ENCODE peak calls at places on chromosome 14, in ten cellular contexts. E, V, Q, K, G, A, N, I, H and P are unnamed samples.

GRCh38 chr14:91021991-91022621 is 38.3 kb downstream of the RPS6KA5 start:
- DNase-seq in G (no peak), Q (no peak), H (no peak), N (no peak), K (no peak), V (no peak), I (no peak), E (no peak), A (no peak), P (no peak)

GRCh38 chr14:58918066-58918465 is 270.4 kb upstream of the DAAM1 start:
- DNase-seq in H (no peak), E (peak), K (no peak), I (peak), A (no peak), Q (peak), V (no peak), G (no peak), N (no peak), P (peak)

GRCh38 chr14:71232506-71232905 is 325.2 kb downstream of the PCNX1 start:
- DNase-seq in A (no peak), I (no peak), H (no peak), E (no peak), G (no peak), N (no peak), Q (no peak), K (no peak), V (no peak), P (no peak)

GRCh38 chr14:77007339-77007974 is 21.1 kb downstream of the IRF2BPL start:
- DNase-seq in G (no peak), H (no peak), E (no peak), A (no peak), N (no peak), I (no peak), K (peak), V (no peak), Q (no peak), P (no peak)

GRCh38 chr14:35342160-35343010 is 50.2 kb downstream of the PSMA6 start:
- DNase-seq in Q (no peak), V (no peak), A (no peak), K (no peak), G (no peak), N (no peak), H (no peak), I (no peak), E (no peak), P (no peak)

GRCh38 chr14:100203146-100203545 is 35.8 kb upstream of the YY1 start:
- DNase-seq in Q (no peak), N (no peak), V (no peak), G (no peak), E (no peak), A (no peak), I (no peak), K (no peak), H (no peak), P (no peak)

GRCh38 chr14:63939006-63939270 is 86.1 kb downstream of the SYNE2 start:
- DNase-seq in E (no peak), I (no peak), H (no peak), Q (no peak), G (no peak), K (no peak), V (no peak), A (no peak), N (no peak), P (no peak)

GRCh38 chr14:69769623-69770022 is 2.7 kb downstream of the SRSF5 start:
- DNase-seq in N (no peak), Q (no peak), A (no peak), E (no peak), K (no peak), I (no peak), H (no peak), V (no peak), G (no peak), P (no peak)

GRCh38 chr14:75001261-75001660 is 1.5 kb upstream of the EIF2B2 start:
- DNase-seq in A (no peak), G (no peak), V (no peak), I (no peak), H (no peak), Q (no peak), E (no peak), N (no peak), K (no peak), P (no peak)

GRCh38 chr14:68664225-68664681 is 128.6 kb downstream of the ZFP36L1 start:
- DNase-seq in G (no peak), V (no peak), A (no peak), E (no peak), Q (peak), H (peak), N (no peak), K (no peak), I (no peak), P (no peak)

GRCh38 chr14:92960706-92961566 is 38.0 kb downstream of the CHGA start:
- DNase-seq in I (peak), Q (peak), K (peak), G (no peak), V (no peak), A (peak), H (no peak), E (peak), N (peak), P (no peak)

GRCh38 chr14:22481546-22481945 is 107.5 kb downstream of the DAD1 start:
- DNase-seq in E (no peak), A (no peak), H (no peak), N (no peak), K (no peak), G (no peak), I (no peak), V (no peak), Q (no peak), P (no peak)

GRCh38 chr14:64671591-64671990 is 32.6 kb upstream of the PLEKHG3 start:
- DNase-seq in N (no peak), G (peak), K (peak), V (peak), A (no peak), Q (peak), H (no peak), E (peak), I (peak), P (no peak)

GRCh38 chr14:99596071-99596627 is 7.9 kb downstream of the CCDC85C start:
- DNase-seq in H (no peak), E (no peak), I (no peak), V (no peak), K (peak), A (no peak), Q (no peak), G (no peak), N (peak), P (no peak)

GRCh38 chr14:30005114-30005698 is 77.6 kb upstream of the PRKD1 start:
- DNase-seq in E (peak), N (peak), V (peak), G (no peak), K (peak), Q (peak), I (peak), A (peak), H (no peak), P (peak)

GRCh38 chr14:35229495-35230089 is 62.6 kb upstream of the PSMA6 start:
- DNase-seq in A (no peak), V (peak), E (peak), H (no peak), K (peak), Q (no peak), G (no peak), I (peak), N (no peak), P (no peak)

GRCh38 chr14:101029668-101030290 is 126.3 kb upstream of the RTL1 start:
- DNase-seq in A (no peak), I (no peak), G (no peak), K (no peak), N (no peak), V (no peak), H (no peak), Q (no peak), E (no peak), P (no peak)

GRCh38 chr14:75630695-75631452 is 29.8 kb downstream of the ERG28 start:
- DNase-seq in N (no peak), G (no peak), I (no peak), A (no peak), Q (no peak), K (no peak), V (no peak), H (no peak), E (no peak), P (no peak)

GRCh38 chr14:38074754-38075153 is 132.9 kb upstream of the SSTR1 start:
- DNase-seq in V (peak), E (no peak), H (no peak), G (no peak), Q (no peak), I (no peak), K (no peak), A (no peak), N (no peak), P (no peak)

GRCh38 chr14:31619440-31619839 is 58.2 kb downstream of the NUBPL start:
- DNase-seq in Q (no peak), K (no peak), V (no peak), N (no peak), E (no peak), A (no peak), G (no peak), I (no peak), H (no peak), P (no peak)

GRCh38 chr14:91354221-91354916 is 63.3 kb downstream of the CCDC88C start:
- DNase-seq in A (no peak), K (no peak), E (no peak), I (no peak), H (no peak), G (no peak), N (no peak), Q (no peak), V (peak), P (no peak)

GRCh38 chr14:78154827-78155226 is 15.3 kb upstream of the NRXN3 start:
- DNase-seq in K (no peak), E (no peak), Q (no peak), I (no peak), H (no peak), N (peak), A (no peak), V (no peak), G (no peak), P (no peak)

GRCh38 chr14:99517046-99517642 is 35.9 kb downstream of the CCNK start:
- DNase-seq in G (no peak), K (no peak), V (no peak), H (no peak), I (no peak), A (no peak), E (no peak), Q (no peak), N (no peak), P (no peak)

GRCh38 chr14:103188691-103189480 is 65.6 kb downstream of the TNFAIP2 start:
- DNase-seq in H (peak), E (peak), I (no peak), A (no peak), K (no peak), V (no peak), G (no peak), Q (no peak), N (peak), P (no peak)

GRCh38 chr14:23346693-23347405 is 5.8 kb downstream of the SLC22A17 start:
- DNase-seq in A (no peak), N (no peak), K (no peak), H (no peak), G (no peak), Q (no peak), E (no peak), I (no peak), V (no peak), P (no peak)

GRCh38 chr14:98704441-98704840 is 567.6 kb downstream of the BCL11B start:
- DNase-seq in I (no peak), Q (no peak), V (peak), A (no peak), H (peak), G (no peak), E (no peak), K (no peak), N (no peak), P (no peak)

GRCh38 chr14:95885866-95886265 is 9.2 kb downstream of the TUNAR start:
- DNase-seq in E (peak), K (no peak), N (peak), G (no peak), I (no peak), Q (no peak), H (no peak), V (no peak), A (peak), P (no peak)

GRCh38 chr14:76576047-76576741 is 185.1 kb upstream of the VASH1 start:
- DNase-seq in E (peak), H (no peak), Q (no peak), G (no peak), V (no peak), A (no peak), I (peak), K (no peak), N (no peak), P (no peak)

GRCh38 chr14:66306101-66306500 is 180.1 kb upstream of the CCDC196 start:
- DNase-seq in E (no peak), G (no peak), A (no peak), I (no peak), Q (no peak), K (no peak), N (no peak), V (no peak), H (no peak), P (no peak)

GRCh38 chr14:24149302-24149969 is 2.1 kb downstream of the RNF31 start:
- DNase-seq in K (no peak), I (no peak), Q (no peak), H (no peak), N (no peak), E (no peak), V (no peak), G (no peak), A (no peak), P (no peak)

GRCh38 chr14:98756749-98757148 is 515.2 kb downstream of the BCL11B start:
- DNase-seq in E (no peak), I (no peak), A (no peak), V (no peak), N (no peak), Q (no peak), G (no peak), H (no peak), K (no peak), P (no peak)

GRCh38 chr14:30691751-30692398 is 69.8 kb downstream of the SCFD1 start:
- DNase-seq in Q (no peak), K (no peak), I (no peak), N (no peak), V (no peak), G (no peak), E (no peak), H (no peak), A (no peak), P (no peak)

GRCh38 chr14:38078393-38078792 is 129.3 kb upstream of the SSTR1 start:
- DNase-seq in H (no peak), G (no peak), N (peak), E (no peak), A (no peak), K (no peak), Q (no peak), V (peak), I (no peak), P (no peak)